ENCODE peak calls at places on chromosome X, in ten cellular contexts. W is SW480; O is activated T-helper 1 cell treated with Interleukin-2 at 50 U/mL for 16 hours; S is mesothelial cell of epicardium; Z is GM23248; A is EH; M is activated naive CD4-positive, alpha-beta T cell treated with Interleukin-2 at 50 U/mL for 16 hours; G is non-pigmented ciliary epithelial cell; X is Calu3; R is KBM-7. C is an unnamed sample.

GRCh38 chrX:10569946-10570345 is 50.4 kb downstream of the MID1 start:
- DNase-seq in W (no peak), O (no peak), S (no peak), Z (peak; percentile 59), A (no peak), M (no peak), G (peak; percentile 63), X (no peak), R (no peak), C (no peak)

GRCh38 chrX:12867746-12868145 is 874 bp downstream of the TLR7 start:
- DNase-seq in W (no peak), O (no peak), S (no peak), Z (no peak), A (no peak), M (no peak), G (no peak), X (no peak), R (no peak), C (no peak)

GRCh38 chrX:46626566-46626965 is 53.0 kb downstream of the CHST7 start:
- DNase-seq in W (no peak), O (no peak), S (no peak), Z (no peak), A (no peak), M (peak; percentile 26), G (no peak), X (no peak), R (peak; percentile 97), C (no peak)

GRCh38 chrX:13658602-13659001 is 5.7 kb downstream of the TCEANC start:
- DNase-seq in W (peak; percentile 21), O (no peak), S (no peak), Z (peak; percentile 67), A (peak; percentile 56), M (no peak), G (no peak), X (peak; percentile 23), R (peak; percentile 75), C (no peak)

GRCh38 chrX:49171752-49172279 is at the start of gene PLP2:
- DNase-seq in W (peak; percentile 67), O (peak; percentile 65), S (no peak), Z (peak; percentile 79), A (peak; percentile 65), M (peak; percentile 75), G (no peak), X (peak; percentile 82), R (peak; percentile 52), C (no peak)

GRCh38 chrX:41734530-41734929 is 10.5 kb downstream of the GPR82 start:
- DNase-seq in W (peak; percentile 24), O (no peak), S (no peak), Z (peak; percentile 36), A (peak; percentile 44), M (no peak), G (no peak), X (peak; percentile 4), R (peak; percentile 63), C (no peak)

GRCh38 chrX:2434764-2435163 is 66.0 kb downstream of the DHRSX start:
- DNase-seq in W (no peak), O (no peak), S (no peak), Z (no peak), A (no peak), M (no peak), G (no peak), X (no peak), R (no peak), C (no peak)

GRCh38 chrX:56765816-56766553 is 36.9 kb downstream of the NBDY start:
- DNase-seq in W (no peak), O (no peak), S (no peak), Z (peak; percentile 50), A (no peak), M (no peak), G (no peak), X (no peak), R (no peak), C (no peak)

GRCh38 chrX:16320765-16321355 is 153.6 kb downstream of the MAGEB17 start:
- DNase-seq in W (no peak), O (no peak), S (no peak), Z (peak; percentile 55), A (peak; percentile 55), M (no peak), G (peak; percentile 19), X (no peak), R (no peak), C (no peak)

GRCh38 chrX:138378876-138379275 is 332.6 kb downstream of the FGF13 start:
- DNase-seq in W (no peak), O (no peak), S (no peak), Z (no peak), A (no peak), M (no peak), G (no peak), X (no peak), R (no peak), C (no peak)

GRCh38 chrX:50874878-50875277 is 35.7 kb upstream of the BMP15 start:
- DNase-seq in W (no peak), O (no peak), S (no peak), Z (no peak), A (no peak), M (no peak), G (no peak), X (no peak), R (no peak), C (no peak)

GRCh38 chrX:123138473-123138872 is 45.6 kb upstream of the GRIA3 start:
- DNase-seq in W (no peak), O (no peak), S (no peak), Z (peak; percentile 66), A (peak; percentile 80), M (no peak), G (no peak), X (no peak), R (no peak), C (no peak)

GRCh38 chrX:39736219-39737211 is 361.2 kb downstream of the BCOR start:
- DNase-seq in W (no peak), O (no peak), S (no peak), Z (peak; percentile 92), A (peak; percentile 85), M (no peak), G (no peak), X (peak; percentile 75), R (no peak), C (no peak)

GRCh38 chrX:120790118-120790517 is 85.5 kb downstream of the CT47B1 start:
- DNase-seq in W (peak; percentile 62), O (no peak), S (no peak), Z (peak; percentile 79), A (peak; percentile 76), M (peak; percentile 2), G (no peak), X (peak; percentile 16), R (peak; percentile 79), C (peak; percentile 0)

GRCh38 chrX:137479394-137479793 is 86.5 kb upstream of the ZIC3 start:
- DNase-seq in W (no peak), O (no peak), S (no peak), Z (no peak), A (no peak), M (no peak), G (no peak), X (no peak), R (no peak), C (no peak)

GRCh38 chrX:76248901-76249300 is 76.0 kb downstream of the PBDC1 start:
- DNase-seq in W (no peak), O (no peak), S (no peak), Z (peak; percentile 1), A (no peak), M (no peak), G (no peak), X (no peak), R (no peak), C (no peak)

GRCh38 chrX:45485682-45486081 is 285.0 kb upstream of the DIPK2B start:
- DNase-seq in W (no peak), O (no peak), S (no peak), Z (no peak), A (peak; percentile 47), M (no peak), G (no peak), X (no peak), R (no peak), C (no peak)

GRCh38 chrX:44989995-44990770 is 117.2 kb downstream of the KDM6A start:
- DNase-seq in W (no peak), O (no peak), S (no peak), Z (no peak), A (no peak), M (no peak), G (no peak), X (no peak), R (no peak), C (no peak)

GRCh38 chrX:13005671-13006473 is 31.0 kb downstream of the TMSB4X start:
- DNase-seq in W (no peak), O (no peak), S (no peak), Z (peak; percentile 70), A (peak; percentile 15), M (peak; percentile 29), G (no peak), X (no peak), R (no peak), C (peak; percentile 26)

GRCh38 chrX:149940015-149940716 is 1.9 kb upstream of the EOLA2 start:
- DNase-seq in W (peak; percentile 94), O (peak; percentile 82), S (peak; percentile 82), Z (peak; percentile 94), A (peak; percentile 98), M (peak; percentile 92), G (peak; percentile 96), X (peak; percentile 93), R (peak; percentile 100), C (peak; percentile 91)

GRCh38 chrX:153973127-153974002 is 811 bp downstream of the TMEM187 start:
- DNase-seq in W (no peak), O (no peak), S (no peak), Z (no peak), A (no peak), M (no peak), G (no peak), X (no peak), R (no peak), C (no peak)

GRCh38 chrX:121260568-121261240 is 213.3 kb downstream of the GLUD2 start:
- DNase-seq in W (no peak), O (no peak), S (no peak), Z (peak; percentile 24), A (peak; percentile 2), M (no peak), G (no peak), X (no peak), R (no peak), C (no peak)

GRCh38 chrX:131792789-131793462 is 230.2 kb upstream of the STK26 start:
- DNase-seq in W (no peak), O (peak; percentile 74), S (no peak), Z (peak; percentile 20), A (peak; percentile 3), M (no peak), G (no peak), X (no peak), R (no peak), C (peak; percentile 62)

GRCh38 chrX:17464196-17464595 is 89.2 kb downstream of the NHS start:
- DNase-seq in W (no peak), O (no peak), S (no peak), Z (peak; percentile 82), A (peak; percentile 80), M (no peak), G (no peak), X (no peak), R (no peak), C (no peak)

GRCh38 chrX:130825509-130825908 is 77.5 kb downstream of the ENOX2 start:
- DNase-seq in W (no peak), O (no peak), S (no peak), Z (no peak), A (no peak), M (no peak), G (no peak), X (no peak), R (no peak), C (no peak)

GRCh38 chrX:66030505-66031317 is 9.2 kb downstream of the VSIG4 start:
- DNase-seq in W (peak; percentile 4), O (no peak), S (no peak), Z (peak; percentile 46), A (peak; percentile 32), M (peak; percentile 15), G (no peak), X (no peak), R (peak; percentile 71), C (no peak)

GRCh38 chrX:116009871-116010710 is 160.5 kb upstream of the AGTR2 start:
- DNase-seq in W (no peak), O (no peak), S (no peak), Z (no peak), A (no peak), M (no peak), G (no peak), X (peak; percentile 3), R (peak; percentile 47), C (no peak)

GRCh38 chrX:108590496-108590895 is 145.9 kb downstream of the IRS4 start:
- DNase-seq in W (no peak), O (no peak), S (no peak), Z (peak; percentile 28), A (peak; percentile 26), M (no peak), G (no peak), X (no peak), R (no peak), C (no peak)